ENCODE peak calls at places on chromosomes 11 and 22, in eight cellular contexts. W is heart left ventricle; T is PC-3; O is HCT116; X is CD8-positive, alpha-beta T cell; L is lower lobe of right lung; Z is right cardiac atrium; Q is upper lobe of left lung. I is an unnamed sample.

GRCh38 chr22:27317961-27318360 is 483.6 kb downstream of the MN1 start:
- ATAC-seq in W (no peak), T (no peak), O (no peak), X (no peak), L (no peak), Z (no peak), Q (no peak), I (no peak)

GRCh38 chr22:27718186-27719032 is 83.1 kb downstream of the MN1 start:
- ATAC-seq in W (peak; percentile 89), T (peak; percentile 100), O (peak; percentile 95), X (no peak), L (peak; percentile 79), Z (peak; percentile 97), Q (peak; percentile 79), I (peak; percentile 97)

GRCh38 chr11:71176812-71177211 is 75.6 kb downstream of the SHANK2 start:
- ATAC-seq in W (no peak), T (no peak), O (no peak), X (no peak), L (no peak), Z (no peak), Q (no peak), I (no peak)

GRCh38 chr11:14425621-14426020 is 66.6 kb upstream of the RRAS2 start:
- ATAC-seq in W (no peak), T (no peak), O (no peak), X (no peak), L (no peak), Z (no peak), Q (no peak), I (no peak)

GRCh38 chr11:109970516-109971183 is 122.5 kb upstream of the ZC3H12C start:
- ATAC-seq in W (no peak), T (no peak), O (no peak), X (no peak), L (no peak), Z (no peak), Q (no peak), I (no peak)

GRCh38 chr11:7609015-7609414 is 64.3 kb downstream of the CYB5R2 start:
- ATAC-seq in W (no peak), T (no peak), O (no peak), X (no peak), L (no peak), Z (no peak), Q (no peak), I (peak; percentile 79)

GRCh38 chr11:27012254-27012921 is 18.5 kb downstream of the FIBIN start:
- ATAC-seq in W (no peak), T (no peak), O (no peak), X (no peak), L (no peak), Z (peak; percentile 47), Q (no peak), I (no peak)

GRCh38 chr11:10303558-10304363 is 1.1 kb upstream of the ADM start:
- ATAC-seq in W (no peak), T (peak; percentile 3), O (peak; percentile 26), X (no peak), L (peak; percentile 17), Z (no peak), Q (peak; percentile 20), I (no peak)

DNA sequence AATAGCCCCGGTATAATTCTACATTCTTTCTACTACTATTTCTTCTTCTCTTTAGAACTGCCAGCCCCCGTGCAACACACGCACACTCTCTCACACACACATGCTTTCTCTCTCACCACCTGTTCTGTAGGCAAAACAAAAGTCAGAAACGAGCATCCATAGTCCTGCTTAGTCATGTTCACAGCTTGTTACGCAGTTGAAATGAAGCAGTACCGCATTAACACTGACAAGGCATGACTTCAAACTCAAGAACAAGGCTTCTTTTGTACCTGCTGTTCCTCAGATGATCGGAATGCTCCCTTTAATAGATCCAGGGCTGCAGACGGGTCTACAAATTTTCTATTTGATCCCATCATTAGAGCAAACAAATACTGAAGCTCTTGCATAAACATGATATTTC is 42.2 kb downstream of the USP28 start:
- ATAC-seq in W (no peak), T (no peak), O (no peak), X (no peak), L (no peak), Z (no peak), Q (no peak), I (no peak)
- H3K27me3 ChIP-seq in W (no peaks in the 10 kb centered on the region), T (no peaks in the 10 kb centered on the region), O (no peaks in the 10 kb centered on the region), X (no peaks in the 10 kb centered on the region), L (no peaks in the 10 kb centered on the region), Z (no peaks in the 10 kb centered on the region), Q (no peaks in the 10 kb centered on the region), I (no peaks in the 10 kb centered on the region)

GRCh38 chr11:122205036-122205435 is 89.0 kb upstream of the BLID start:
- ATAC-seq in W (no peak), T (no peak), O (no peak), X (no peak), L (no peak), Z (no peak), Q (no peak), I (no peak)

GRCh38 chr11:122209619-122210377 is 93.8 kb upstream of the BLID start:
- ATAC-seq in W (peak; percentile 53), T (no peak), O (peak; percentile 50), X (no peak), L (peak; percentile 70), Z (peak; percentile 76), Q (peak; percentile 37), I (peak; percentile 78)

GRCh38 chr11:122207505-122207904 is 91.5 kb upstream of the BLID start:
- ATAC-seq in W (no peak), T (no peak), O (no peak), X (no peak), L (no peak), Z (peak; percentile 56), Q (no peak), I (no peak)

GRCh38 chr11:122210378-122210995 is 94.5 kb upstream of the BLID start:
- ATAC-seq in W (no peak), T (no peak), O (peak; percentile 17), X (no peak), L (peak; percentile 16), Z (peak; percentile 16), Q (no peak), I (peak; percentile 19)

DNA sequence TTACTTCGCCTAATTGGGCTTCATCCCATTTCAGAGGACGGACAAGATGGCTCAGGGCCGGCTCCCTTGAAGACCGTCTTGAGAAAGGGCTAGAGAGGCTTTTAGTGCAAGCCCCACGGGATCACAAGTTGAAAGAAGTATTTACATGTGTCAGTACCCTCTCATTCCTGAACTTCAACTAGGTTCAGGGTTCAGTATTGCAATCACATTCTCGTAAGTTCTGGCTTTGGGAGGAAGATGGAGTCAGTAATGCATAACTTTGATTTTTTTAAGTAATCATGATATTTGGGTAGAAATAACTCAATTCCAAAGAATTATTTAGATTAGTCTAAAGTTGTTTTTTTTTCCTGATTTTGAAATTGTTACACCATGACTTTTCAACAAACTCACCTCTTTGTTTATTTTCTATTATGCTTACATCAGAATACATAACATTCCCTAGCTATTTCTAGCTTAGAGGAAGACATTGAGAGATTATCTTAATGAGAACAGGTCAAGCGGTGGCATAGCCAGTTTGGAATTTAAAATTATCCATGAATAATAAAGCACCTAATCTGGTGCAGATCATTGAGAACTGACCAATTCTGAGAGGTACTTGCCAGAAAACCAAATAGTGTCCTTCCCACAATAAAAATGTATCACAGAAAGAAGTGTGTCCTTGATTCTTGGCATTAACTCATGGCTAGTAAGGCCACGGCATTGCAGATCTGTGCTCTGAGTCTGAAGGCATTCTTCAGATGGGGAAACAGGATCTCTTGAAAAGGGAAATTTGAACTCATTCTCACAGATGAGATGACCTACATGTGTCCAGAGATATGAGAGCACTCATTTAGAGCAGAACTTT is 92.1 kb upstream of the BLID start:
- ATAC-seq in W (peak; percentile 15), T (no peak), O (no peak), X (no peak), L (peak; percentile 36), Z (no peak), Q (no peak), I (peak; percentile 14)
- H3K4me3 ChIP-seq in W (no peak overlapping the region), T (no peak overlapping the region), O (no peak overlapping the region), X (no peak overlapping the region), L (no peak overlapping the region), Z (no peak overlapping the region), Q (no peak overlapping the region), I (no peak overlapping the region)

DNA sequence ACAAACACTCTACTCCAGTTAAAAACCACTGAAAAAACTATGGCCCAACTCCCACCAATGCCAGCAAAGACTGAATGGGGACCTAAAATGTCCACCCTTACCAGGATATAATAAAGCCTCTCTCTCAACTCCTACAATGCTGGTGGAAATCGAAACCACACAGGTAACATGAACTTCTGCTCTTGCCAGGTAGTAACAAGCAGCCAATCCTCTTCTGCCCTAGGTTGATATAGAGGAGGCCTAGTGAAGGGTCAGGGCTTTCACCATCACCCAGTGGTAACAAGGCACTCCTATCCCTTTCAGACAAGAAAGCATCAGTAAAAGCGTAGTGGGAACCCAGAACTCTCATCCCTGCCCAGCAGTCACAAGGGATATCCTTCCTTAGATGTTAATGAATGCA is 22.6 kb downstream of the DCUN1D5 start:
- ATAC-seq in W (no peak), T (no peak), O (no peak), X (no peak), L (no peak), Z (no peak), Q (no peak), I (no peak)
- H3K27me3 ChIP-seq in W (no peaks in the 10 kb centered on the region), T (no peaks in the 10 kb centered on the region), O (no peaks in the 10 kb centered on the region), X (no peaks in the 10 kb centered on the region), L (no peaks in the 10 kb centered on the region), Z (no peaks in the 10 kb centered on the region), Q (no peaks in the 10 kb centered on the region), I (no peaks in the 10 kb centered on the region)

GRCh38 chr11:72433455-72434061 is 773 bp downstream of the CLPB start:
- ATAC-seq in W (no peak), T (no peak), O (no peak), X (no peak), L (peak; percentile 2), Z (no peak), Q (no peak), I (no peak)

GRCh38 chr11:72429626-72430025 is 4.7 kb downstream of the CLPB start:
- ATAC-seq in W (no peak), T (no peak), O (no peak), X (no peak), L (no peak), Z (no peak), Q (no peak), I (no peak)

GRCh38 chr11:72431846-72432245 is 2.5 kb downstream of the CLPB start:
- ATAC-seq in W (no peak), T (no peak), O (no peak), X (no peak), L (no peak), Z (no peak), Q (no peak), I (no peak)

GRCh38 chr11:72430743-72431570 is 3.4 kb downstream of the CLPB start:
- ATAC-seq in W (no peak), T (peak; percentile 26), O (peak; percentile 17), X (no peak), L (peak; percentile 32), Z (no peak), Q (no peak), I (no peak)

DNA sequence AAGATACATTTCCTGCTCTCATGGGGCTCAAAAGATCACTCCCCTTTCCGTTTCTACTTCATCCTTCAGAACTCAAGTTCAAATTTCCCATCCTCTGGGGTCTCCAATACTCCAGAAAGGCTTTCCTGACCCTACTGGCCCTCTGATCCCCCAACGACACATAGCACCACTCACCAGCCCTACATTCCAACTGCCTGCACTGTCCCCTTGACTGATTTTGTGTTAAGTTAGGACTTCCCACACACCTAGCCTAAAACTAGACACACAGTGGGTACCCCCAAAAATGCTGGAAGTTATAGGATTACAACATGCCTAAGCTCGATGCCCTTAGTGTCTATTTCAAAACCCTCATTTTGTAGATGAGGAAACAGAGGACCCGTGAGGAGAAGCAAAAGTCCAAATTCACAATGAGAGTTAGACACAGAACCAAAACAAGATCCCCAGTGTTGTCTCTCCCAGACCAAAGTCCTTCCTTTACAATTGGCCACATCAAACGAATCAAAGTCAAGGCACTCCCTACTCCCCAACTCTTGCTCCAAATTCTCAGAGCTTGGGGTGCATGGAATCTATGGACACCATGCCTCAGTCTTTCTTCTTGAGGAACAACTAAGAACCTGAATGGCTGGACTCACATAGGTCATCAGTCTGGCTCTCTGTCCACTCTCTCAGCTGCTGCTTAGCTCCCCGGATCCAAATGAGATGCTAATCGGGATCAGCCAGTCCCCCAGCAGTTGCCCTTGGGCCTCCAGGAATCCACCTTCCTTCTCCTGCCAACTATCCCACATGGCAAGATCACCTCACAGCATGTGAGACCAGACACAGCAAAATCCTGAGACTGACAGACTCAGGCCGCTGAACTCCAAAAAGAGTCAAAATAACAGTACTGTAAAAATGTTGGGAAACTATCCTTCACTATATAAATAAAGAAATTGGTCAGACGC is 1.7 kb downstream of the CLPB start:
- ATAC-seq in W (no peak), T (no peak), O (no peak), X (no peak), L (no peak), Z (no peak), Q (no peak), I (no peak)
- H3K4me3 ChIP-seq in W (no peak overlapping the region), T (no peak overlapping the region), O (no peak overlapping the region), X (no peak overlapping the region), L (no peak overlapping the region), Z (no peak overlapping the region), Q (no peak overlapping the region), I (no peak overlapping the region)